ENCODE peak calls at places on chromosomes 2 and 18, in five cellular contexts. U is spleen, J is GM12878, B is cardiac fibroblast, O is K562. T is an unnamed sample.

GRCh38 chr18:62710417-62710816 is 4.9 kb upstream of the PHLPP1 start:
- DNase-seq in B (no peak), O (no peak), U (no peak), J (no peak), T (no peak)

GRCh38 chr2:74381751-74382150 is 1.6 kb upstream of the DCTN1 start:
- DNase-seq in U (no peak), J (no peak), B (no peak), O (no peak), T (no peak)

GRCh38 chr2:175631247-175631628 is 370.8 kb downstream of the LNPK start:
- DNase-seq in O (no peak), B (no peak), J (no peak), U (no peak), T (no peak)

GRCh38 chr2:113158884-113159553 is 14.8 kb upstream of the PSD4 start:
- DNase-seq in B (no peak), J (no peak), O (no peak), U (no peak), T (no peak)

GRCh38 chr2:206586609-206587008 is 55.7 kb upstream of the FAM237A start:
- DNase-seq in O (no peak), J (no peak), U (no peak), B (no peak), T (no peak)

GRCh38 chr2:105615352-105615751 is 129.4 kb upstream of the NCK2 start:
- DNase-seq in J (no peak), O (no peak), B (no peak), U (no peak), T (no peak)

GRCh38 chr2:174704647-174705046 is 59.6 kb downstream of the CHRNA1 start:
- DNase-seq in B (no peak), O (no peak), J (no peak), U (no peak), T (no peak)

GRCh38 chr2:66851449-66851872 is 416.5 kb downstream of the MEIS1 start:
- DNase-seq in O (no peak), U (no peak), J (no peak), B (peak), T (no peak)

GRCh38 chr2:237118731-237119130 is 33.0 kb downstream of the COPS8 start:
- DNase-seq in O (no peak), B (peak), U (no peak), J (no peak), T (no peak)

GRCh38 chr2:120828832-120829632 is 93.4 kb downstream of the GLI2 start:
- DNase-seq in B (no peak), U (peak), J (no peak), O (no peak), T (no peak)

GRCh38 chr2:141392517-141393213 is 738.2 kb downstream of the LRP1B start:
- DNase-seq in J (no peak), O (no peak), B (peak), U (no peak), T (no peak)

GRCh38 chr18:4230450-4231168 is 224.5 kb downstream of the DLGAP1 start:
- DNase-seq in U (no peak), J (no peak), O (no peak), B (no peak), T (no peak)

GRCh38 chr2:100976061-100976460 is 26.0 kb upstream of the RPL31 start:
- DNase-seq in U (no peak), B (no peak), J (no peak), O (no peak), T (no peak)

GRCh38 chr18:74368901-74369705 is 53.5 kb downstream of the C18orf63 start:
- DNase-seq in B (no peak), O (no peak), U (no peak), J (no peak), T (no peak)

GRCh38 chr2:10415640-10416039 is 32.5 kb downstream of the ODC1 start:
- DNase-seq in O (no peak), B (no peak), U (no peak), J (no peak), T (no peak)

GRCh38 chr2:54107903-54108615 is 7.4 kb upstream of the ACYP2 start:
- DNase-seq in J (no peak), B (no peak), U (no peak), O (no peak), T (no peak)

GRCh38 chr2:37878536-37878935 is 46.6 kb upstream of the RMDN2 start:
- DNase-seq in B (no peak), O (no peak), U (no peak), J (no peak), T (no peak)

GRCh38 chr2:128421286-128421685 is 102.6 kb upstream of the HS6ST1 start:
- DNase-seq in U (peak), O (no peak), J (no peak), B (no peak), T (no peak)

GRCh38 chr18:79575891-79576685 is 103.5 kb upstream of the CTDP1 start:
- DNase-seq in B (peak), J (no peak), O (no peak), U (peak), T (no peak)

GRCh38 chr2:46984642-46985476 is 69.3 kb upstream of the MCFD2 start:
- DNase-seq in O (peak), U (peak), J (peak), B (peak), T (peak)

GRCh38 chr2:122077114-122077513 is 321.7 kb downstream of the TSN start:
- DNase-seq in B (no peak), U (no peak), J (no peak), O (no peak), T (no peak)

GRCh38 chr2:64488050-64488974 is 34.4 kb downstream of the LGALSL start:
- DNase-seq in U (peak), O (peak), J (peak), B (peak), T (peak)

GRCh38 chr2:144705328-144706245 is 185.7 kb upstream of the ZEB2 start:
- DNase-seq in J (no peak), O (no peak), B (peak), U (no peak), T (no peak)

GRCh38 chr2:38233231-38233983 is 143.7 kb downstream of the ATL2 start:
- DNase-seq in U (no peak), B (peak), O (no peak), J (no peak), T (no peak)

GRCh38 chr2:17814601-17815000 is 1.7 kb upstream of the MSGN1 start:
- DNase-seq in J (no peak), O (no peak), U (no peak), B (no peak), T (no peak)

GRCh38 chr18:79765491-79766245 is 32.1 kb upstream of the KCNG2 start:
- DNase-seq in U (peak), J (no peak), B (peak), O (no peak), T (no peak)

GRCh38 chr18:59905686-59906091 is 5.9 kb downstream of the PMAIP1 start:
- DNase-seq in O (no peak), B (no peak), J (no peak), U (no peak), T (no peak)

GRCh38 chr2:40554665-40555294 is 102.9 kb upstream of the SLC8A1 start:
- DNase-seq in U (no peak), O (peak), J (peak), B (peak), T (peak)

GRCh38 chr2:159615187-159615935 is 987 bp downstream of the BAZ2B start:
- DNase-seq in J (peak), U (peak), B (peak), O (peak), T (peak)

GRCh38 chr2:159614534-159615186 is 1.7 kb downstream of the BAZ2B start:
- DNase-seq in B (no peak), J (no peak), U (no peak), O (no peak), T (no peak)

GRCh38 chr2:159615936-159616733 is at the start of gene BAZ2B:
- DNase-seq in B (peak), O (peak), J (no peak), U (no peak), T (no peak)

GRCh38 chr2:159612255-159612901 is 4.0 kb downstream of the BAZ2B start:
- DNase-seq in O (peak), B (peak), J (no peak), U (no peak), T (no peak)

DNA sequence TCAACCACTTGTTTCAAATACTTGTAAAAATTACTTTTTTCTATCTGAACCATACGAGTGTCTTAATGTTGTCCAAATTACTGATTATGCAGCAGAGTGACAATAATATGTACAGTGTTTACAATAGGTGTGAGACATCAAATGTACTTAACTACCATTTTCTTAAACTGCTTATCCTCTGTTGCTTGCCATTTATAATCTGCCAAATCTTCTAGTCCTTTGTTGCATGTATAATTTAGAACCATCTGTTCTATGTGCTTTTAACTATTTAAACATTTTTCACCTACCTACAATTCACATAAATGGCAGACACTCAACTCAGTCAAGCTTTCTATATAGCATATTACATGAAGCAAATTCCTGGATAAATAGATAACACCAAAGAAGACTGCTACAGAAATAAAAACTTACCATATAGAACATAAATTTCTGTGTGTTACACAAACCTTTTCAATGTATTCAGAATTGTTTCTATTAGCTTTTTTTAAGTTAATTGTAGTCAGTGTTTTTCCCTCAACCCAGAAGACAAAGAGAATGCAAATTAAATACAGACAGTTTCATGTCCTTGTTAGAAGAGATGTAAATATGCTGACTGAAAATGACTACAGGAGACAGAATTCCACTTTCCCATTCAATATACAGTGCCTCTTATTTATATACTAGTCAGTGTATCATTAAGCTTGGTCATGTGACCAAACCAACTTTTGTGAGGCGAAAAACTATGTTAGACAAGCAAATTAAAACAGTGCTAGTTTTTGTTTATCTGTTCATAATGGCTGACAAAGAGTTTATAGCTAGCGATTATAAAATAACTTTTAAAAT is 2.6 kb downstream of the BAZ2B start:
- DNase-seq in J (no peak), B (peak), O (peak), U (no peak), T (no peak)
- H3K4me3 ChIP-seq in J (peak), B (peak), O (peak), U (peak), T (peak)

DNA sequence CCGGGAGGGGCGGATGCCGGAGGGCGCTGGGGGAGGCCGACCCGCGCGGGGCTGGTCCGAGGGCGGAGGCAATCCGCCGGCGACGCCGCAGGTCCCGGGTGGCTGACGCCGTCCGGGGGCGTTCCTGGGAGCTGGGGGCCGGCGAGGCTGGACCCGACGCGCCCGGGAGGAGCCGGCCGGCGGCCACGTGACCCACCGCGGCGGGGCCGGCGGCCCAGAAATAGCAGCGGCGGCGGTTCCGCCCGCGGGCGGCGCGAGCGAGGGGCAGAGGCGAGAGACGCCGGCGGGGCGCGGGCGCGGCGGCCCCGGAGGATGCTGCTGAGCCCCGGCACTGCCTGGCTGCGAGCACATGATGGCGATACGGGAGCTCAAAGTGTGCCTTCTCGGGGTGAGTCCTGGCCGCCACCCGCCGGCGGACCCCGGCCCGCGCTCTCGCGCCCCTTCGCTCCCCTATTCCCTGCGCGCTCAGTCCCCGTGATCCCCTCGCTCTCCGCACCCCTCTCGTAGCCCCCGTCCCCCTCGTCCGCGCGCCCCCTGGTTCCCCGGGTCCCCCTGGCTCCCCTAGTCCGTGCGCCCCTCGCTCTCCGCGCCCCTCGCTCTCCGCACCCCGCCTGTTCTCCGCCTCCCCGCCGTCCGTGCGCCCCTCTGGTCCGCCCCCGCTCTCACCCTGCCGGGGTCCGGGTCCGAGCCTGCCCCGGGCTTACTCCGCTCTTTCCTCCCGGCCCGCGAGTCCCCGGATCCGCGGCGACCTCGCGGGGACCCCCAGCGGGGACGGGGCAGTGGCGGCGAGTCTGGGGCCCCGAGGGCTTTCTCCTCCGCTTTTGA is at the start of gene RAB31:
- DNase-seq in J (no peak), U (peak), O (peak), B (peak), T (no peak)
- TF ChIP-seq CTCF in J (peak), U (no peak), O (peak), B (no peak), T (no peak)

GRCh38 chr18:10455726-10456453 is 1.5 kb downstream of the APCDD1 start:
- DNase-seq in O (no peak), B (no peak), U (no peak), J (no peak), T (no peak)

GRCh38 chr18:10457798-10458197 is 3.4 kb downstream of the APCDD1 start:
- DNase-seq in J (no peak), B (no peak), O (no peak), U (no peak), T (no peak)

GRCh38 chr18:10453885-10454772 is at the start of gene APCDD1:
- DNase-seq in J (no peak), B (peak), U (no peak), O (no peak), T (no peak)

GRCh38 chr18:10454800-10455550 is 540 bp downstream of the APCDD1 start:
- DNase-seq in J (no peak), B (peak), O (no peak), U (no peak), T (no peak)

GRCh38 chr18:10456718-10457499 is 2.5 kb downstream of the APCDD1 start:
- DNase-seq in O (no peak), B (no peak), U (no peak), J (no peak), T (no peak)
- H3K4me3 ChIP-seq in O (no peak), B (no peak), U (no peak), J (no peak), T (no peak)

DNA sequence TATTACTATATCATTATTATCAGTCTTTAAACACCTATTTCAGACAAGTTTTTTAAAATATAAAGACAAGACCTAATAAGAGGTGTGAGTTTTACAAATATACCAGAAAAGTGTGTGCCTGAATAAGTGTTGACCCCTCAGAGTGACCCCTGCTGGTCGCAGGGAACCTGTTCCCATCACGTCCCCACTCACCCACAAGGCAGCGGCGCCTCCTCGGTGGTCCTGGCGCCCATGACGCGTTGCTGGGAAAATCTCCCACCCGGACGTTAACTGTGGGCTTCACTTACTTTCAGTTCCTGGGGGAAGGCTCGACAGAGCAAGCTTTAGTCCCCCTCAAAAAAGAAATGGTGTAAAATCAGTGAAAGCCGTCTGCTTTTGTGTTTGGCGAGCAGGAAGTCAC is 93.5 kb downstream of the TMEM18 start:
- DNase-seq in U (no peak), O (peak), J (no peak), B (no peak), T (no peak)
- TF ChIP-seq CTCF in U (no peak), O (peak), J (no peak), B (no peak), T (no peak)

GRCh38 chr2:108536911-108537310 is 2.6 kb downstream of the LIMS1 start:
- DNase-seq in O (no peak), B (no peak), U (no peak), J (no peak), T (no peak)

GRCh38 chr2:108538000-108538625 is 3.8 kb downstream of the LIMS1 start:
- DNase-seq in O (no peak), U (no peak), B (no peak), J (no peak), T (no peak)

GRCh38 chr2:108535380-108535677 is 1.1 kb downstream of the LIMS1 start:
- DNase-seq in B (peak), U (no peak), O (no peak), J (no peak), T (no peak)

GRCh38 chr2:108534577-108535379 is 508 bp downstream of the LIMS1 start:
- DNase-seq in O (peak), B (no peak), U (peak), J (no peak), T (no peak)

DNA sequence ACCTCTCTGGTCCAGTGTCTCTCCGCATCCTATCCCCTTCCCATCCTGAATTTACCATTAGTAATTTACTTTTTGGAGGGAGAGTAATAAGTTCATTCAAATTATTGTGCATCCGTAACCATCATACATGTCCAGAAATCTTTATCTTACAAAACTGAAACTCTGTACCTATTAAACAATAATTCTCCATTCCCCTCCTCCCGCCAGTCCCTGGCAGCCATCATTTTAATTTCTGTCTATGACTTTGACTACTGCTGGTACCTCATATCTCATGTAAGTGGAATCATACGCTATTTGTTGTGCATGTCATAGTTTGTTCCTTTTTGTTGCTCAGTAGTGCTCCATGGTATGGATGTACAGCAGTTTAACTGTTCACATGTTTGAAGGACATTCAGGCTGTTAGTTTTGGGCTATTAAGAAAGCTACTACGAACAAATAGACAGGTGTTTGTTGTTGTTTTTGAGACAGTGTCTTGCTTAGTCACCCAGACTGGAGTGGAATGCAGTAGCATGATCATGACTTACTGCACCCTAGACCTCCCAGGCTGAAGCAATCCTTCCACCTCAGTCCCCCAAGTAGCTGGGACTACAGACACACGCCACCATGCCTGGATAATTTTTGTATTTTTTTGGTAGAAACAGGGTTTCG is 2.0 kb downstream of the LIMS1 start:
- DNase-seq in J (no peak), U (no peak), B (peak), O (peak), T (no peak)
- H3K4me3 ChIP-seq in J (peak), U (peak), B (peak), O (peak), T (no peak)

DNA sequence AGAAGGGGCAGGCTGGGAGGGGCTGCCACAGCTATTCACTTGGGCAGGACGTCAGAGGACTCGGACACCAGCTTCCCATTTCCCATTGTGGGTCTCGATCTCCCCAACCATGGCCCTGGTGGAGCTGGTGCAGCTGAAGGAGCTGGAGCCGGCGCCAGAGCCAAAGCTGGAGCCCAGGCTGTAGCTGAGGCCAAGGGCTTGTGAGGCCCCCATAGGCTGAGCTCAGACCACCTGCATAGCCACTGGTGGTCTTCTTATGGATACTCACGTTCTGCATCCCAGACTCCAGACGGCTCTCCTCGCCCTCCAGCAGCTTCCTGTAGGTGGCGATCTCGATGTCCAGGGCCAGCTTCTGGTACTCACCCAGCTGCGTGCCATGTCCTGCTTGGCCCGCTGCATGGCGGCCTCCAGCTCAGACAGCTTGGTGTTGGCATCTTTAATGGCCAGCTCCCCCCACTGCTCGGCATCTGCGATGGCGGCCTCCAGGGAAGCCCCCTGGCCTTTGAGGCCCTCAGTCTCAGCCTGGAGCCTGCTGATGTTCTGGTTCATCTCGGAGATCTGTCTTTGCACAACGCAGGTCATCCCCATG is 6.0 kb upstream of the CDK5R2 start:
- DNase-seq in J (no peak), B (no peak), U (no peak), O (no peak), T (no peak)
- TF ChIP-seq CTCF in J (no peak), B (no peak), U (peak), O (peak), T (peak)

GRCh38 chr2:85425588-85425987 is 7.1 kb downstream of the SH2D6 start:
- DNase-seq in J (no peak), B (no peak), O (no peak), U (no peak), T (no peak)
- H3K4me3 ChIP-seq in J (no peak), B (no peak), O (no peak), U (no peak), T (no peak)

DNA sequence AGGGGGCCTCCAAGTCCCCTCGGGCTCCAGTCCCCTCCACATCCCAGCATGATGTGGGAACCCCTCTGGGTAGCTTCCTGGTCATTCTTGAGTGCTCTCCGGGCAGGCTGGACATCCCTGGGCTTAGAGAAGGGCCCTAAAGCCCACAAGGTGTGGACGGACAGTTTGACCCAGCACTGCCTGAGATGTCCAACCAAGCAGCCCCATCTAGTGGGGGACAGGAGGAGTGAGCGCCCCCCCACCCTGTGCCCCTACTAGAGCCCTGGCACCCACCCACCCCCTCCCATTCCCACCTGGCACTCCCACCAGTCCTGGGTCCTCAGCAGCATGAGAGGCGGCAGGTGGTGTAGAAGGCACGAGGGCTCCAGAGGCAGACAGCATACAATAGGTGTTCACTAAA is 45.9 kb downstream of the CYP27C1 start:
- DNase-seq in U (peak), O (peak), B (peak), J (no peak), T (no peak)
- TF ChIP-seq CTCF in U (peak), O (peak), B (peak), J (peak), T (peak)

T was measured in GM12864.